ENCODE peak calls at places on chromosomes 16 and 17, in six cellular contexts. One of them, this sample, is unnamed.

GRCh38 chr16:57699899-57700298 is 5.3 kb downstream of the DRC7 start:
- DNase-seq in aorta: no peak
- DNase-seq in tibial nerve: no peak
- DNase-seq in body of pancreas: no peak
- DNase-seq in naive thymus-derived CD4-positive, alpha-beta T cell: no peak
- DNase-seq in mesendoderm: no peak
- DNase-seq in this sample: no peak

GRCh38 chr17:3557768-3558583 is at the start of gene TRPV3:
- DNase-seq in aorta: no peak
- DNase-seq in naive thymus-derived CD4-positive, alpha-beta T cell: no peak
- DNase-seq in mesendoderm: no peak
- DNase-seq in tibial nerve: no peak
- DNase-seq in body of pancreas: peak
- DNase-seq in this sample: peak

GRCh38 chr16:12188674-12189249 is 212.2 kb downstream of the SNX29 start:
- DNase-seq in body of pancreas: no peak
- DNase-seq in aorta: no peak
- DNase-seq in mesendoderm: no peak
- DNase-seq in tibial nerve: no peak
- DNase-seq in naive thymus-derived CD4-positive, alpha-beta T cell: no peak
- DNase-seq in this sample: no peak

GRCh38 chr17:15893333-15894024 is 51.5 kb upstream of the ADORA2B start:
- DNase-seq in tibial nerve: no peak
- DNase-seq in mesendoderm: peak
- DNase-seq in naive thymus-derived CD4-positive, alpha-beta T cell: no peak
- DNase-seq in body of pancreas: no peak
- DNase-seq in aorta: no peak
- DNase-seq in this sample: no peak

GRCh38 chr17:18319604-18320256 is 4.6 kb downstream of the SMCR8 start:
- DNase-seq in body of pancreas: no peak
- DNase-seq in naive thymus-derived CD4-positive, alpha-beta T cell: no peak
- DNase-seq in tibial nerve: no peak
- DNase-seq in aorta: peak
- DNase-seq in mesendoderm: peak
- DNase-seq in this sample: no peak

GRCh38 chr16:82509636-82510035 is 117.1 kb upstream of the CDH13 start:
- DNase-seq in naive thymus-derived CD4-positive, alpha-beta T cell: no peak
- DNase-seq in tibial nerve: no peak
- DNase-seq in body of pancreas: no peak
- DNase-seq in mesendoderm: no peak
- DNase-seq in aorta: no peak
- DNase-seq in this sample: no peak

GRCh38 chr16:63426275-63426870 is 1390.1 kb upstream of the CDH8 start:
- DNase-seq in tibial nerve: no peak
- DNase-seq in mesendoderm: no peak
- DNase-seq in naive thymus-derived CD4-positive, alpha-beta T cell: no peak
- DNase-seq in aorta: no peak
- DNase-seq in body of pancreas: no peak
- DNase-seq in this sample: no peak

GRCh38 chr16:51148674-51149228 is 2.3 kb downstream of the SALL1 start:
- DNase-seq in naive thymus-derived CD4-positive, alpha-beta T cell: no peak
- DNase-seq in body of pancreas: no peak
- DNase-seq in tibial nerve: no peak
- DNase-seq in aorta: no peak
- DNase-seq in mesendoderm: no peak
- DNase-seq in this sample: no peak

GRCh38 chr17:78679495-78680395 is 102.3 kb downstream of the CYTH1 start:
- DNase-seq in aorta: peak
- DNase-seq in tibial nerve: no peak
- DNase-seq in mesendoderm: no peak
- DNase-seq in naive thymus-derived CD4-positive, alpha-beta T cell: no peak
- DNase-seq in body of pancreas: no peak
- DNase-seq in this sample: no peak

GRCh38 chr16:84557059-84557458 is 52.6 kb upstream of the MEAK7 start:
- DNase-seq in aorta: no peak
- DNase-seq in naive thymus-derived CD4-positive, alpha-beta T cell: no peak
- DNase-seq in mesendoderm: no peak
- DNase-seq in body of pancreas: no peak
- DNase-seq in tibial nerve: no peak
- DNase-seq in this sample: no peak

GRCh38 chr16:87384162-87384999 is 805 bp upstream of the FBXO31 start:
- DNase-seq in tibial nerve: no peak
- DNase-seq in aorta: peak
- DNase-seq in naive thymus-derived CD4-positive, alpha-beta T cell: no peak
- DNase-seq in mesendoderm: no peak
- DNase-seq in body of pancreas: peak
- DNase-seq in this sample: no peak

GRCh38 chr16:12089492-12090161 is 113.1 kb downstream of the SNX29 start:
- DNase-seq in mesendoderm: peak
- DNase-seq in aorta: peak
- DNase-seq in body of pancreas: no peak
- DNase-seq in tibial nerve: no peak
- DNase-seq in naive thymus-derived CD4-positive, alpha-beta T cell: peak
- DNase-seq in this sample: no peak

GRCh38 chr17:58006924-58007780 is at the start of gene SRSF1:
- DNase-seq in body of pancreas: peak
- DNase-seq in mesendoderm: peak
- DNase-seq in tibial nerve: peak
- DNase-seq in aorta: peak
- DNase-seq in naive thymus-derived CD4-positive, alpha-beta T cell: peak
- DNase-seq in this sample: peak

GRCh38 chr17:72253597-72253996 is 132.8 kb downstream of the SOX9 start:
- DNase-seq in mesendoderm: no peak
- DNase-seq in body of pancreas: no peak
- DNase-seq in tibial nerve: no peak
- DNase-seq in aorta: no peak
- DNase-seq in naive thymus-derived CD4-positive, alpha-beta T cell: no peak
- DNase-seq in this sample: no peak

GRCh38 chr16:11566398-11566797 is 20.3 kb downstream of the LITAF start:
- DNase-seq in mesendoderm: no peak
- DNase-seq in naive thymus-derived CD4-positive, alpha-beta T cell: no peak
- DNase-seq in tibial nerve: no peak
- DNase-seq in body of pancreas: no peak
- DNase-seq in aorta: peak
- DNase-seq in this sample: no peak

GRCh38 chr16:24167129-24167528 is 89.0 kb upstream of the CACNG3 start:
- DNase-seq in aorta: no peak
- DNase-seq in naive thymus-derived CD4-positive, alpha-beta T cell: no peak
- DNase-seq in tibial nerve: no peak
- DNase-seq in mesendoderm: no peak
- DNase-seq in body of pancreas: no peak
- DNase-seq in this sample: no peak

GRCh38 chr17:4142107-4142900 is 526 bp downstream of the ZZEF1 start:
- DNase-seq in tibial nerve: no peak
- DNase-seq in body of pancreas: peak
- DNase-seq in mesendoderm: peak
- DNase-seq in naive thymus-derived CD4-positive, alpha-beta T cell: no peak
- DNase-seq in aorta: peak
- DNase-seq in this sample: no peak

GRCh38 chr17:40023590-40024292 is 8.5 kb downstream of the CSF3 start:
- DNase-seq in aorta: no peak
- DNase-seq in naive thymus-derived CD4-positive, alpha-beta T cell: no peak
- DNase-seq in tibial nerve: no peak
- DNase-seq in body of pancreas: peak
- DNase-seq in mesendoderm: no peak
- DNase-seq in this sample: no peak

GRCh38 chr16:69465881-69466280 is 41.5 kb downstream of the CYB5B start:
- DNase-seq in mesendoderm: no peak
- DNase-seq in aorta: no peak
- DNase-seq in tibial nerve: no peak
- DNase-seq in body of pancreas: no peak
- DNase-seq in naive thymus-derived CD4-positive, alpha-beta T cell: no peak
- DNase-seq in this sample: no peak

GRCh38 chr16:58684001-58684353 is 593 bp downstream of the SLC38A7 start:
- DNase-seq in body of pancreas: no peak
- DNase-seq in mesendoderm: peak
- DNase-seq in tibial nerve: no peak
- DNase-seq in naive thymus-derived CD4-positive, alpha-beta T cell: no peak
- DNase-seq in aorta: no peak
- DNase-seq in this sample: no peak

GRCh38 chr17:8310601-8311123 is 621 bp downstream of the ARHGEF15 start:
- DNase-seq in tibial nerve: no peak
- DNase-seq in aorta: no peak
- DNase-seq in mesendoderm: no peak
- DNase-seq in body of pancreas: no peak
- DNase-seq in naive thymus-derived CD4-positive, alpha-beta T cell: no peak
- DNase-seq in this sample: no peak

GRCh38 chr17:40319651-40320550 is 10.9 kb downstream of the RARA start:
- DNase-seq in aorta: no peak
- DNase-seq in mesendoderm: no peak
- DNase-seq in tibial nerve: peak
- DNase-seq in body of pancreas: peak
- DNase-seq in naive thymus-derived CD4-positive, alpha-beta T cell: peak
- DNase-seq in this sample: no peak

GRCh38 chr16:75254359-75254837 is 3.0 kb upstream of the BCAR1 start:
- DNase-seq in mesendoderm: peak
- DNase-seq in body of pancreas: no peak
- DNase-seq in naive thymus-derived CD4-positive, alpha-beta T cell: no peak
- DNase-seq in tibial nerve: no peak
- DNase-seq in aorta: no peak
- DNase-seq in this sample: no peak

GRCh38 chr16:50821586-50821985 is 79.7 kb downstream of the CYLD start:
- DNase-seq in tibial nerve: no peak
- DNase-seq in aorta: no peak
- DNase-seq in body of pancreas: no peak
- DNase-seq in mesendoderm: peak
- DNase-seq in naive thymus-derived CD4-positive, alpha-beta T cell: no peak
- DNase-seq in this sample: no peak

GRCh38 chr17:63682441-63682840 is 17.5 kb downstream of the LIMD2 start:
- DNase-seq in tibial nerve: no peak
- DNase-seq in naive thymus-derived CD4-positive, alpha-beta T cell: no peak
- DNase-seq in aorta: no peak
- DNase-seq in mesendoderm: no peak
- DNase-seq in body of pancreas: no peak
- DNase-seq in this sample: no peak

GRCh38 chr17:39069114-39069756 is 82.2 kb downstream of the PLXDC1 start:
- DNase-seq in body of pancreas: peak
- DNase-seq in tibial nerve: no peak
- DNase-seq in aorta: no peak
- DNase-seq in mesendoderm: peak
- DNase-seq in naive thymus-derived CD4-positive, alpha-beta T cell: peak
- DNase-seq in this sample: no peak

GRCh38 chr16:78277374-78277773 is 177.9 kb downstream of the WWOX start:
- DNase-seq in aorta: no peak
- DNase-seq in mesendoderm: peak
- DNase-seq in body of pancreas: no peak
- DNase-seq in tibial nerve: no peak
- DNase-seq in naive thymus-derived CD4-positive, alpha-beta T cell: no peak
- DNase-seq in this sample: no peak

GRCh38 chr17:67636841-67637240 is 80.9 kb upstream of the NOL11 start:
- DNase-seq in naive thymus-derived CD4-positive, alpha-beta T cell: no peak
- DNase-seq in mesendoderm: no peak
- DNase-seq in tibial nerve: no peak
- DNase-seq in body of pancreas: peak
- DNase-seq in aorta: no peak
- DNase-seq in this sample: no peak

GRCh38 chr16:68328151-68328859 is 17.5 kb downstream of the PRMT7 start:
- DNase-seq in tibial nerve: peak
- DNase-seq in aorta: peak
- DNase-seq in mesendoderm: peak
- DNase-seq in body of pancreas: peak
- DNase-seq in naive thymus-derived CD4-positive, alpha-beta T cell: peak
- DNase-seq in this sample: no peak
- H3K27ac ChIP-seq in tibial nerve: no peak
- H3K27ac ChIP-seq in aorta: no peak
- H3K27ac ChIP-seq in mesendoderm: peak
- H3K27ac ChIP-seq in body of pancreas: no peak
- H3K27ac ChIP-seq in naive thymus-derived CD4-positive, alpha-beta T cell: no peak
- H3K27ac ChIP-seq in this sample: no peak

GRCh38 chr17:48603959-48604769 is 622 bp downstream of the HOXB6 start:
- DNase-seq in naive thymus-derived CD4-positive, alpha-beta T cell: no peak
- DNase-seq in aorta: peak
- DNase-seq in mesendoderm: no peak
- DNase-seq in body of pancreas: no peak
- DNase-seq in tibial nerve: no peak
- DNase-seq in this sample: no peak
- H3K4me3 ChIP-seq in naive thymus-derived CD4-positive, alpha-beta T cell: no peak
- H3K4me3 ChIP-seq in aorta: peak
- H3K4me3 ChIP-seq in mesendoderm: no peak
- H3K4me3 ChIP-seq in body of pancreas: no peak
- H3K4me3 ChIP-seq in tibial nerve: peak
- H3K4me3 ChIP-seq in this sample: no peak

DNA sequence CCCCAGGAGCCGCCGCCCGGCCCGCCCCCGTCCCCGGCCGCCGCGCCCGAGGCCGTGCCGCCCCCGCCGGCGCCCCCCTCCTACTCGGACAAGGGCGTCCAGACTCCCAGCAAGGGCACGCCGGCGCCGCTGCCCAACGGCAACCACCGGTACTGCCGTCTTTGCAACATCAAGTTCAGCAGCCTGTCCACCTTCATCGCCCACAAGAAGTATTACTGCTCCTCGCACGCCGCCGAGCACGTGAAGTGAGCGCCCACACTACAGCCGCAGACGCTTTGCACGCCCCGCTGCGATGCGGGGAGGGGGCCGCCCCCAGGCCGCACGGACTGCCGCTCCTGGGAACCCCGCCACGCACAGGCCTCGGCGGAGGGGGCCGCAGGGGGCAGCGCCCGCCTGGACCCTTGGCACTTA is 35.5 kb upstream of the ZC3H18 start:
- DNase-seq in naive thymus-derived CD4-positive, alpha-beta T cell: no peak
- DNase-seq in body of pancreas: peak
- DNase-seq in mesendoderm: peak
- DNase-seq in tibial nerve: no peak
- DNase-seq in aorta: no peak
- DNase-seq in this sample: no peak
- H3K27ac ChIP-seq in naive thymus-derived CD4-positive, alpha-beta T cell: peak
- H3K27ac ChIP-seq in body of pancreas: no peak
- H3K27ac ChIP-seq in mesendoderm: no peak
- H3K27ac ChIP-seq in tibial nerve: no peak
- H3K27ac ChIP-seq in aorta: no peak
- H3K27ac ChIP-seq in this sample: no peak

GRCh38 chr16:53132406-53132805 is 77.6 kb downstream of the CHD9 start:
- DNase-seq in mesendoderm: no peak
- DNase-seq in aorta: no peak
- DNase-seq in naive thymus-derived CD4-positive, alpha-beta T cell: no peak
- DNase-seq in body of pancreas: no peak
- DNase-seq in tibial nerve: no peak
- DNase-seq in this sample: no peak
- H3K4me3 ChIP-seq in mesendoderm: no peak
- H3K4me3 ChIP-seq in aorta: no peak
- H3K4me3 ChIP-seq in naive thymus-derived CD4-positive, alpha-beta T cell: no peak
- H3K4me3 ChIP-seq in body of pancreas: no peak
- H3K4me3 ChIP-seq in tibial nerve: no peak
- H3K4me3 ChIP-seq in this sample: no peak

This sample was measured in esophagus squamous epithelium.